ENCODE peak calls at places on chromosomes 1 and 21, in five cellular contexts. A, I, K, D and H are unnamed samples.

GRCh38 chr1:29245876-29246275 is 9.6 kb downstream of the PTPRU start:
- DNase-seq in A (peak), I (no peak), K (peak), D (no peak), H (no peak)

GRCh38 chr1:168320805-168321577 is 40.3 kb downstream of the TBX19 start:
- DNase-seq in A (peak), I (no peak), K (peak), D (no peak), H (no peak)

GRCh38 chr1:224114787-224115175 is 870 bp downstream of the FBXO28 start:
- DNase-seq in A (no peak), I (no peak), K (peak), D (no peak), H (no peak)

GRCh38 chr1:34407140-34407539 is 230.4 kb downstream of the C1orf94 start:
- DNase-seq in A (no peak), I (no peak), K (no peak), D (no peak), H (no peak)

GRCh38 chr1:172447641-172448040 is 3.8 kb upstream of the PIGC start:
- DNase-seq in A (peak), I (no peak), K (peak), D (no peak), H (no peak)

GRCh38 chr1:170668301-170668789 is 4.4 kb downstream of the PRRX1 start:
- DNase-seq in A (no peak), I (no peak), K (no peak), D (no peak), H (no peak)

GRCh38 chr1:203408485-203409229 is 57.7 kb upstream of the FMOD start:
- DNase-seq in A (peak), I (no peak), K (peak), D (no peak), H (no peak)

GRCh38 chr1:2145946-2146835 is 48.4 kb downstream of the FAAP20 start:
- DNase-seq in A (no peak), I (no peak), K (no peak), D (no peak), H (no peak)

GRCh38 chr1:42177551-42177981 is 13.0 kb upstream of the GUCA2A start:
- DNase-seq in A (peak), I (no peak), K (peak), D (no peak), H (no peak)

GRCh38 chr1:56933606-56934005 is 32.2 kb downstream of the C8B start:
- DNase-seq in A (no peak), I (no peak), K (no peak), D (no peak), H (no peak)

GRCh38 chr1:227472772-227473171 is 90.6 kb upstream of the ZNF678 start:
- DNase-seq in A (no peak), I (no peak), K (no peak), D (no peak), H (no peak)

GRCh38 chr1:202591523-202591922 is 118.7 kb downstream of the SYT2 start:
- DNase-seq in A (no peak), I (no peak), K (no peak), D (no peak), H (no peak)

DNA sequence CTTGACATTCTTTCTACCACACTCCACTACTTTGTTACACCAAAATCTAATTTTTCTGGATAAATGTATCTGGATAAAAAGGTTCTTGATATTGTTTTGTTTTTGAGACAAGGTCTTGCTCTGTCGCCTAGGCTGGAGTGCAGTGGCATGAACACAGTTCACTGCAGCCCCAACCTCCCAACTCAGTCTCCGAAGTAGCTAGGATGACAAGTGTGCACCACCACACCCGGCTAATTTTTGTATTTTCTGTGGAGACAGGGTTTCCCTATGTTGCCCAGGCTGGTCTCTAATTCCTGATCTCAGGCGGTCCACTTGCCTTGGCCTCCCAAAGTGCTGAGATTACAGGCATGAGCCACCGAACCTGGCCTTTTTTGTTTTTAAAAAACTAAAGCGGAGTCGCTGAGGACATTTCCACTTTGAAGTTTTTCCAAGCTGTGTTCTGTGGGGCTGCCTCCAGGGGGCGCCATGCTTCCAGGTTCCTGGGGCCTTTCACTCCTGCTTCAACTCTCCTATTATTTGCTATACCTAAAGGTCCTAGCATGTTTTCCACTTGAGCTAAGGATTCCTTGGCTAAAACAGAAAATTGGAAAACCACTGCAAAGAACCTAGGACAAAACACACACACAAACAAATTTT is 14.1 kb upstream of the NCMAP start:
- DNase-seq in A (no peak), I (peak), K (no peak), D (peak), H (no peak)
- TF ChIP-seq CTCF in A (peak), I (peak), K (peak), D (peak), H (peak)

DNA sequence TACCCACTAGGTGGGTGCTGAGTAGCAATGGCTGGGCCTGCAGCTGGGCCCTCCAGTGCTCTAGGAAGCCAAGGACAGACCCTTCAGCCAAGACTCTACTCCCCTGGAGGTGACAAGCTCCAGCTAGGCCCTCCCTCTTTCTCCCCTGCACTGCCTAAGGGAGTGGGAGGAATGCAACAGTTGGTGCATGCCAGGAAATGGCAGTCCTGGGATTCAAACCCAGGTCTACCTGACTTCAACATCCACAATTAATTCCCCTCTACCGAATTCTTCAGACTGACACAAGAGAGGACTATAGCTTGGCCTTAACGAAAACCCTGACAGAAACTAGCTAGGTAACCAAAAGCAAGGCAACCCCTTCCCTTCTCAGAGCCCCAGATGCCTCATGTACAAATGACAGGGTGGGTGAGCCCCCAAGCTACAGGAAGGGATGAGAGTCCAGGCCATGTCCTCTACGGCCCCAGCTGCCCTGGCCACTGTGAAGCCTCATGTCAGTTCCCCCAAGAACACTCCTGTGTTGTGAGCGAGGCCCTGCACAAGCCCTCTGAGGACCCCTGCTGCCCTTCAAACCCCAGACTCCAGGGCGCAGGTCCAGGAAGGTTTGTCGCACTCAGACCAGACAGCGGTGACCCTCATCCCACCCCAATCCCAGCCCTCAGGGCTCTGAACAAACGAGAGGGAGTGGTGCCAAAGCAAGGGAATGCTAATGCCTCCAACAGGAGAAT is 92.2 kb downstream of the MRPL37 start:
- DNase-seq in A (no peak), I (no peak), K (no peak), D (no peak), H (no peak)
- TF ChIP-seq CTCF in A (no peak), I (no peak), K (no peak), D (no peak), H (no peak)

GRCh38 chr1:18532390-18533170 is 51.9 kb downstream of the KLHDC7A start:
- DNase-seq in A (no peak), I (no peak), K (no peak), D (peak), H (no peak)

GRCh38 chr1:18528616-18529015 is 47.9 kb downstream of the KLHDC7A start:
- DNase-seq in A (no peak), I (no peak), K (no peak), D (peak), H (no peak)

GRCh38 chr1:18529714-18530113 is 49.0 kb downstream of the KLHDC7A start:
- DNase-seq in A (no peak), I (no peak), K (no peak), D (peak), H (no peak)

GRCh38 chr1:18531503-18531845 is 50.7 kb downstream of the KLHDC7A start:
- DNase-seq in A (no peak), I (peak), K (no peak), D (peak), H (no peak)

GRCh38 chr1:18530567-18531502 is 50.1 kb downstream of the KLHDC7A start:
- DNase-seq in A (no peak), I (peak), K (no peak), D (peak), H (no peak)
- TF ChIP-seq CTCF in A (no peak), I (peak), K (no peak), D (no peak), H (peak)

DNA sequence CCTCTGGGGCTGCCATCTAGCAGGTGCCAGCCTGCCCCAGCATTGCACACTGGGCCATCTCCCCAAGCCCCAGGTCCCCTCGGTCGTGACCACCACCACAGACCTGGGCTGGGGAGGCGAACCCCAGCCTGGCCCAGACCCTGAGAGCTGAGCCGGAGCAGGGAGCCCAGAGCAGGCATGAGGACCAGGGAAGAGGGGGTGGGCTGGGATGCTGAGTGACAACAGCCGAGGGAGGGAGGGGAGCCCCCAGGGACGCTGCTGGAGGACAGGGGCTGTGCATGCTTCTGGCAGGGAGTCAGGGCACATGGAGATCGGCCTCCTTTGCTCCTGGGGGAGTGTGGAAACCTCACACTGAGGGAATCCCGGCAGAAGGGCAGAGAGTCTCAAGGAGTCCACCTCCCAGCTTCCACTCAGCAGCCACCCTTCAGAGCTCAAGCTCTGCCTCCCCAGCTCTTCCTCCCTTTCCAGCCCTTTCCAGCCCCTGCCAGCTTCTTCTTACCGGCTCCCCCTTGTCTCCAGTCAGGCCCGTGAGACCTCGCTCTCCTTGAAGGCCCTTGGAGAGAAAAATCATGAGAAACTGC is 23.7 kb upstream of the PEF1 start:
- DNase-seq in A (no peak), I (no peak), K (no peak), D (no peak), H (no peak)
- TF ChIP-seq CTCF in A (no peak), I (no peak), K (no peak), D (no peak), H (no peak)

GRCh38 chr1:159056069-159056698 is 20.4 kb downstream of the AIM2 start:
- DNase-seq in A (no peak), I (no peak), K (peak), D (no peak), H (no peak)
- TF ChIP-seq CTCF in A (no peak), I (peak), K (peak), D (no peak), H (peak)

GRCh38 chr1:215517441-215517891 is 49.6 kb upstream of the KCTD3 start:
- DNase-seq in A (peak), I (peak), K (peak), D (no peak), H (no peak)
- TF ChIP-seq CTCF in A (peak), I (peak), K (peak), D (peak), H (no peak)

GRCh38 chr1:217539510-217539909 is 91.4 kb downstream of the GPATCH2 start:
- DNase-seq in A (no peak), I (no peak), K (no peak), D (no peak), H (no peak)

GRCh38 chr1:217540321-217540720 is 90.6 kb downstream of the GPATCH2 start:
- DNase-seq in A (no peak), I (no peak), K (no peak), D (no peak), H (no peak)

GRCh38 chr1:217535601-217536377 is 95.1 kb downstream of the GPATCH2 start:
- DNase-seq in A (peak), I (no peak), K (no peak), D (no peak), H (no peak)

GRCh38 chr1:217534566-217534965 is 96.3 kb downstream of the GPATCH2 start:
- DNase-seq in A (no peak), I (no peak), K (peak), D (no peak), H (no peak)
- TF ChIP-seq CTCF in A (no peak), I (no peak), K (no peak), D (no peak), H (no peak)

DNA sequence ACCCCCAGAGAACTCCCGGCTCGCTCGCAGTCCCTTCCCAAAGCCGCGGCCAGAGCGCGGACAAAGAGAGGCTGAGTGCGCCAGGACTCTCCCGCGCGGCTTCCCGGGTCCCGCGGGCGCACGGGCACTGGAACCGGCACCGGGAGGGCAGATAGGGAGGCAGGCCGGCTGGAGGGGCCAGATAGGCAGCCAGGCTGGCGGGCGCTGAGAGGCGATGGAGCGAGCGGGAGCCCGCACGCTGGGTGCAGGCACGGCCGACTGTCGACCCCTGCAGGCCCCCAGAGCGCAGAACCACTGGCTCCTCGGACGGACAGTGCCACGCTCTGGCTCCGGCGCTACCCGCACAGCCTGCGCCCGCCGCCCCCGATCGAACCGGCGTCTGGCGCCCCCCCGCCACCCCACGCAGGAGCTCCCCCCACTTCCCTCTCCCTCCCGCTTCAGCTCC is 634 bp downstream of the SLC6A9 start:
- DNase-seq in A (peak), I (peak), K (peak), D (peak), H (peak)
- TF ChIP-seq CTCF in A (no peak), I (peak), K (no peak), D (peak), H (peak)

DNA sequence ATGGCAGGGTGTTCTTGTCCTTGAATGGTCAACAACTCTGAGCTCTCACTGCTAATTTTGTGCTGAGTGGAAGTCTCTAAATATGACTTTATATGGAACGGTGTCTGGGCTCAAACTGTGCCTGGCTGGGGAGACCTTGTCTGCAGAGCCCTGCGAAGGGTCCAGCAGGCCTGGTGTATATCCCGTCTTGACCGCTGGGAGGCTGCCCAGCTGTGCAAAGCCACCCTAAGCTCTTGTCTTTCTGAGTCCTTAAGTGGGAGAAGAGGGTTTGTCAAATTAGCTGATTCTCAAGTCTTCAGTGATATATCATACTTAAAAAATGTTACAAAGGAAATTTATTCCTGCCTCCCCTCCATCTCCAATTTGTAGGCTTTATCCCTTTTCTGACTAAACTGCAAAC is 198.7 kb downstream of the KCNJ6 start:
- DNase-seq in A (no peak), I (no peak), K (no peak), D (no peak), H (no peak)
- TF ChIP-seq CTCF in A (no peak), I (no peak), K (no peak), D (no peak), H (no peak)

DNA sequence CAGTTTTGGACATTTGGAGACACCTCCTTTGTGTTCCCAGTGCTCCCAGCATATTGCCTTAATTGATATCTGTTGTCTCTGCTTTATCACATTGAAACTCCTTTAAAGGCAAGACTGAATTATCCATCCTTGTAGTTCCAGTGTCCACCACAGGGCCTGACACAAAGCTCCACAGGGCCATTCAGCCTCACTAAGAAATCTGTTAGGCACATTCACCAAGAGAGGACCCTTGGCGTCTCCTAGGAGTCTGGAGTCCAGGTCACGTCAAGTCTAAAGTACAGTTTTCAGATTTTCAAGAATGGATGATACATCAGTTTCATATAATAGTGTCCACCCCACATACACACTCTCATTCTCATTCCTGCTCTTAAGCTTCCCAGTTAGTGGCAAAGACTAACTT is 4.8 kb downstream of the ACP6 start:
- DNase-seq in A (no peak), I (no peak), K (no peak), D (no peak), H (no peak)
- TF ChIP-seq CTCF in A (peak), I (peak), K (peak), D (peak), H (no peak)